ENCODE peak calls at places on chromosome 4, in eight cellular contexts. Y, T, B, M, R, O, V and D are unnamed samples. For H3K4me1, the result is how much of the 10 kb centered on the place peaks cover.

GRCh38 chr4:153205028-153205648 is 895 bp downstream of the TRIM2 start:
- DNase-seq in Y (no peak), B (no peak), T (no peak), R (no peak), M (peak), O (no peak), V (peak), D (no peak)

GRCh38 chr4:19224820-19225219 is 1026.9 kb upstream of the SLIT2 start:
- DNase-seq in T (no peak), Y (no peak), O (no peak), R (no peak), B (no peak), V (no peak), M (no peak), D (peak)

GRCh38 chr4:10554694-10555093 is 97.5 kb upstream of the ZNF518B start:
- DNase-seq in T (peak), Y (peak), R (peak), B (no peak), O (no peak), M (peak), V (no peak), D (peak)

GRCh38 chr4:22029803-22030202 is 81.2 kb upstream of the KCNIP4 start:
- DNase-seq in M (no peak), Y (no peak), B (no peak), O (no peak), R (no peak), T (no peak), V (no peak), D (no peak)

GRCh38 chr4:94933799-94934198 is 176.0 kb downstream of the BMPR1B start:
- DNase-seq in O (no peak), B (no peak), T (no peak), M (no peak), V (no peak), R (no peak), Y (no peak), D (no peak)

GRCh38 chr4:40121515-40121914 is 64.9 kb downstream of the N4BP2 start:
- DNase-seq in R (no peak), O (no peak), M (no peak), Y (no peak), V (no peak), T (no peak), B (no peak), D (peak)

GRCh38 chr4:76213415-76214268 is at the start of gene SCARB2:
- DNase-seq in Y (peak), V (peak), M (peak), B (peak), O (peak), R (peak), T (peak), D (no peak)

GRCh38 chr4:55592014-55592413 is at the start of gene PDCL2:
- DNase-seq in R (no peak), O (no peak), M (peak), Y (no peak), V (no peak), B (no peak), T (no peak), D (no peak)

GRCh38 chr4:70818173-70818856 is 21.4 kb downstream of the GRSF1 start:
- DNase-seq in V (no peak), T (no peak), Y (no peak), R (no peak), B (no peak), M (no peak), O (no peak), D (no peak)

GRCh38 chr4:151362404-151363164 is 37.2 kb upstream of the SH3D19 start:
- DNase-seq in Y (peak), T (peak), V (peak), O (peak), M (peak), B (peak), R (peak), D (peak)

GRCh38 chr4:85595098-85595775 is 120.3 kb downstream of the ARHGAP24 start:
- DNase-seq in R (no peak), O (no peak), T (no peak), V (no peak), M (no peak), Y (no peak), B (no peak), D (no peak)

GRCh38 chr4:24686866-24687672 is 102.7 kb upstream of the DHX15 start:
- DNase-seq in V (no peak), B (peak), Y (no peak), T (no peak), R (peak), M (peak), O (no peak), D (no peak)

GRCh38 chr4:13481569-13481968 is 2.6 kb downstream of the RAB28 start:
- DNase-seq in B (no peak), Y (no peak), O (no peak), R (no peak), V (no peak), M (no peak), T (no peak), D (peak)

GRCh38 chr4:102572452-102572851 is 71.3 kb downstream of the NFKB1 start:
- DNase-seq in M (no peak), V (no peak), O (no peak), T (no peak), B (no peak), Y (no peak), R (no peak), D (no peak)

GRCh38 chr4:3783691-3784306 is 17.6 kb downstream of the ADRA2C start:
- DNase-seq in R (no peak), M (peak), O (no peak), V (no peak), T (no peak), B (no peak), Y (no peak), D (no peak)

GRCh38 chr4:22434895-22435294 is 81.0 kb downstream of the ADGRA3 start:
- DNase-seq in Y (peak), B (no peak), R (peak), T (no peak), M (peak), V (no peak), O (no peak), D (peak)

GRCh38 chr4:168221298-168221697 is 97.3 kb downstream of the DDX60 start:
- DNase-seq in M (no peak), O (no peak), R (no peak), T (no peak), Y (no peak), B (no peak), V (no peak), D (peak)

GRCh38 chr4:189874591-189874990 is 66.1 kb upstream of the FRG1 start:
- DNase-seq in Y (no peak), T (no peak), M (no peak), O (no peak), B (no peak), R (no peak), V (no peak), D (no peak)

GRCh38 chr4:182212211-182212761 is 30.9 kb upstream of the TENM3 start:
- DNase-seq in B (peak), R (peak), Y (peak), T (no peak), O (no peak), M (no peak), V (no peak), D (peak)

GRCh38 chr4:1167244-1167949 is 5.0 kb downstream of the SPON2 start:
- DNase-seq in Y (peak), B (peak), T (peak), O (peak), V (peak), M (peak), R (peak), D (peak)

GRCh38 chr4:172134536-172134935 is 321.3 kb downstream of the GALNTL6 start:
- DNase-seq in O (no peak), T (no peak), M (no peak), Y (no peak), R (no peak), B (no peak), V (no peak), D (no peak)

GRCh38 chr4:37977471-37978452 is 17.6 kb downstream of the PTTG2 start:
- DNase-seq in R (peak), M (peak), T (peak), B (peak), V (peak), O (peak), Y (peak), D (peak)
- H3K4me1 ChIP-seq in R (under half), M (under half), T (under half), B (under half), V (under half), O (under half), Y (under half), D (under half)

GRCh38 chr4:185726931-185727330 is 85.1 kb downstream of the SORBS2 start:
- DNase-seq in B (no peak), V (no peak), R (peak), M (no peak), Y (no peak), O (peak), T (no peak), D (no peak)
- H3K27ac ChIP-seq in B (no peak), V (no peak), R (no peak), M (no peak), Y (no peak), O (peak), T (peak), D (no peak)

GRCh38 chr4:118758293-118758692 is 73.1 kb downstream of the METTL14 start:
- DNase-seq in R (no peak), V (no peak), O (no peak), Y (no peak), M (no peak), T (no peak), B (no peak), D (no peak)

GRCh38 chr4:118760493-118760892 is 75.3 kb downstream of the METTL14 start:
- DNase-seq in B (no peak), T (no peak), R (no peak), M (no peak), O (no peak), V (no peak), Y (no peak), D (no peak)

GRCh38 chr4:118760092-118760491 is 74.9 kb downstream of the METTL14 start:
- DNase-seq in Y (no peak), V (no peak), O (no peak), T (no peak), R (no peak), B (no peak), M (no peak), D (no peak)

GRCh38 chr4:118757761-118758213 is 72.6 kb downstream of the METTL14 start:
- DNase-seq in M (no peak), T (no peak), Y (no peak), B (no peak), V (no peak), O (no peak), R (no peak), D (peak)

DNA sequence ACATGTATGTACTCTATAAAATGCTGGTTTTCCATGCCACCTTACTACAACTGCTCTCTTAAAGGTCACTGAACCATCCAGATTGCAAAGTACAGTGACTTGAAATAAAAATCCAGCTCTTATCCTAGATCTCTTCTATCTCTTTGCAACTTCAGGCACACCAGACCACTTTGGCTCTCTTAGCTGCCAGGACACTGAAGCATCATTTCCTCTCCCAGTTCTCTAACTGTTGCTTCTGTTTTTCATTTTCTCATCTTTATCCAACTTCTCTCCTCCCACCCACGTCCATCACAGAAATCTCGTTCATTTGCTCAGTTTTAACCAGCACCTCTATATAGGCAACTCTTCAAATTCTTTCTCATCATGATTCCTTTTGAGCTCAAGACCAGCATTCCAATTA is 74.3 kb downstream of the METTL14 start:
- DNase-seq in M (no peak), T (no peak), R (no peak), B (no peak), O (no peak), V (no peak), Y (no peak), D (no peak)
- H3K4me1 ChIP-seq in M (under half), T (under half), R (half or more), B (under half), O (half or more), V (under half), Y (half or more), D (under half)

GRCh38 chr4:7103599-7104365 is 35.9 kb upstream of the GRPEL1 start:
- DNase-seq in Y (no peak), O (peak), B (peak), M (peak), T (peak), R (peak), V (no peak), D (no peak)
- H3K27ac ChIP-seq in Y (peak), O (peak), B (peak), M (no peak), T (peak), R (peak), V (no peak), D (no peak)

DNA sequence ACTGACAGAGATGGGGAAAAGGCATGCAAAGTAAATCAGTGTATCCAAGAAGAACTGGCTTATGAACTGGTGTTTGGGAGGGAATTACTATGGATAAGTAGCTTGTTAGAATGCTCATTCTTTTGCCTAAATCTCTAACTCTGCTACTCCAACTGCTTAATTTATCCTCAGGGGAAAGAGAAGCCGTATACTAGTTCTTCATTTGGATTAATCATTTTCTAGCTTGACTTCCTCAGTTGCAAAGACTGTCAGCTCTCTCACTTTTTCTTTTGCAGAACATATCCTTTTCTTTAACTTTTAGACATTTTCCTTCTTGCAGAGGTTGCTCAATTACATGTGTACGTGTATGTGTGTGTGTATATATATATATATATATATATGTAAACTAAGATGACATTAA is 21.9 kb downstream of the GPRIN3 start:
- DNase-seq in O (no peak), R (no peak), B (no peak), Y (no peak), T (no peak), V (no peak), M (no peak), D (no peak)
- H3K4me1 ChIP-seq in O (under half), R (under half), B (under half), Y (under half), T (under half), V (half or more), M (under half), D (under half)

GRCh38 chr4:142402925-142403324 is 443.2 kb downstream of the INPP4B start:
- DNase-seq in B (no peak), Y (peak), T (no peak), R (peak), M (no peak), V (no peak), O (no peak), D (peak)

GRCh38 chr4:142405021-142405991 is 440.8 kb downstream of the INPP4B start:
- DNase-seq in Y (peak), O (peak), M (peak), R (peak), T (peak), V (peak), B (no peak), D (peak)

GRCh38 chr4:142404191-142404611 is 441.9 kb downstream of the INPP4B start:
- DNase-seq in B (no peak), Y (peak), O (peak), T (no peak), V (no peak), M (no peak), R (peak), D (peak)

GRCh38 chr4:142406051-142406549 is 440.0 kb downstream of the INPP4B start:
- DNase-seq in O (no peak), T (no peak), R (no peak), M (peak), B (no peak), V (no peak), Y (no peak), D (peak)

DNA sequence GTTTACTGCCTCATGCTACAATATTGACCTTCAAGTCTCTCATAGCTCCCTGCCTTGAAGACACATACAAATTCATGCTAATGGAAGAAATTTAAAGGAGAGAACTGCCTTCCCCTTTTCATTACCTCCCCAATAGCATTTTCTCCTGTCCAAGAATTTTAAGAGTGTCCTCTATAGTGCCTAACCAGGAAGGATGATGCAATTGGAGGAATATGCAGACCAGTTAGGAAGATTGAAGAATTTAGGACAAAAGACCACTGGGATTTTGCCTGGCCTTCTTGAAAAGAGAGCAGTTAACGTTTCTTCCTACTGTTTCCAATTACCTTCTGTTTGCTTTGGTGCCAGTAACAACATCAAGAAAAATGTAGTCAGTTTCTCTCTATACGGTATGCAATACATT is 443.9 kb downstream of the INPP4B start:
- DNase-seq in V (no peak), Y (no peak), R (no peak), T (no peak), O (no peak), B (no peak), M (no peak), D (no peak)
- H3K27ac ChIP-seq in V (peak), Y (peak), R (no peak), T (no peak), O (peak), B (peak), M (peak), D (no peak)

GRCh38 chr4:38672247-38673071 is 8.5 kb downstream of the KLF3 start:
- DNase-seq in V (no peak), B (no peak), O (no peak), T (no peak), Y (no peak), R (no peak), M (peak), D (no peak)

GRCh38 chr4:38671594-38671943 is 7.6 kb downstream of the KLF3 start:
- DNase-seq in M (no peak), B (no peak), V (no peak), T (no peak), O (no peak), R (no peak), Y (no peak), D (no peak)

GRCh38 chr4:38674206-38675144 is 10.5 kb downstream of the KLF3 start:
- DNase-seq in V (no peak), R (no peak), Y (no peak), T (no peak), O (no peak), B (no peak), M (peak), D (peak)

GRCh38 chr4:38675167-38676121 is 11.4 kb downstream of the KLF3 start:
- DNase-seq in M (peak), Y (peak), V (peak), O (peak), B (no peak), R (peak), T (peak), D (no peak)

GRCh38 chr4:38673109-38673978 is 9.3 kb downstream of the KLF3 start:
- DNase-seq in V (no peak), Y (peak), M (peak), O (peak), T (no peak), B (peak), R (no peak), D (peak)
- H3K4me1 ChIP-seq in V (half or more), Y (half or more), M (under half), O (half or more), T (under half), B (half or more), R (half or more), D (half or more)

GRCh38 chr4:145709843-145710242 is 29.9 kb downstream of the C4orf51 start:
- DNase-seq in V (no peak), R (no peak), O (no peak), B (no peak), T (no peak), Y (no peak), M (no peak), D (peak)

GRCh38 chr4:145709336-145709735 is 29.4 kb downstream of the C4orf51 start:
- DNase-seq in V (no peak), T (no peak), R (no peak), O (no peak), Y (no peak), M (no peak), B (no peak), D (no peak)

GRCh38 chr4:145698507-145698906 is 18.6 kb downstream of the C4orf51 start:
- DNase-seq in M (peak), R (no peak), V (no peak), B (no peak), T (no peak), Y (no peak), O (no peak), D (no peak)

GRCh38 chr4:145703850-145704528 is 24.0 kb downstream of the C4orf51 start:
- DNase-seq in B (no peak), T (no peak), M (no peak), O (no peak), V (no peak), Y (no peak), R (no peak), D (peak)
- H3K27ac ChIP-seq in B (no peak), T (no peak), M (no peak), O (no peak), V (no peak), Y (no peak), R (no peak), D (no peak)

DNA sequence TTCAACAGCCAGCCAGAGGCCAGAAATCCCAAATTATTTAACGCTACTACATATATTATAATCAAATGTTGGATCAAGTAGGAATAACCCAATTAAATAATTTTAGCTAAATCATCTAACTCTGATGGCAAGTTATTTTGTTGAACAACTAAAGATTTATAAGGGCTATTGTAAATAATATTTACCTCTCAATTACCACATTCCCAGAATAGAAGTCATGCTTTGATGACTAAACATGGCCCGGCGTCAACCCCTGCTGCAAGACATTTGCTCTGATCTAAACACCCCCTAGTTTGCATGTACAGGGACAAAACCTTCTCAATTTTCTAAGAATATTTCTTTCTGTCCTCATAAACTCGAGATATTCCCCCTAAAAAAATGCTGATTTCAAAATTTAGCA is 14.2 kb downstream of the VEGFC start:
- DNase-seq in V (no peak), O (peak), Y (no peak), R (no peak), B (no peak), T (no peak), M (no peak), D (no peak)
- H3K4me1 ChIP-seq in V (under half), O (under half), Y (under half), R (under half), B (under half), T (under half), M (under half), D (half or more)